ENCODE peak calls at places on chromosome 20, in six cellular contexts. V is IMR-90, Z is H1, S is H9, O is trophoblast cell, P is mesenchymal stem cell. A is an unnamed sample. For H3K4me1, the result is how much of the 10 kb centered on the place peaks cover.

GRCh38 chr20:9392892-9393857 is 121.2 kb upstream of the LAMP5 start:
- DNase-seq in V (peak), Z (peak), S (peak), O (no peak), P (peak), A (peak)

GRCh38 chr20:17558154-17558940 is 11.5 kb upstream of the DSTN start:
- DNase-seq in V (peak), Z (no peak), S (peak), O (peak), P (peak), A (no peak)

GRCh38 chr20:61803903-61804804 is 261.5 kb downstream of the TAF4 start:
- DNase-seq in V (peak), Z (no peak), S (no peak), O (no peak), P (no peak), A (no peak)

GRCh38 chr20:9363673-9364072 is 150.7 kb upstream of the LAMP5 start:
- DNase-seq in V (no peak), Z (no peak), S (no peak), O (no peak), P (no peak), A (no peak)

GRCh38 chr20:14198416-14198815 is 139.0 kb downstream of the FLRT3 start:
- DNase-seq in V (no peak), Z (no peak), S (no peak), O (no peak), P (no peak), A (no peak)

GRCh38 chr20:49549806-49550551 is 18.0 kb downstream of the PTGIS start:
- DNase-seq in V (no peak), Z (no peak), S (no peak), O (no peak), P (no peak), A (no peak)

GRCh38 chr20:32539817-32540675 is 45.1 kb downstream of the NOL4L start:
- DNase-seq in V (no peak), Z (no peak), S (no peak), O (no peak), P (no peak), A (no peak)

GRCh38 chr20:60095456-60095855 is 137.2 kb downstream of the CDH26 start:
- DNase-seq in V (no peak), Z (no peak), S (no peak), O (no peak), P (no peak), A (no peak)

GRCh38 chr20:25273541-25274358 is 25.9 kb downstream of the PYGB start:
- DNase-seq in V (no peak), Z (no peak), S (no peak), O (no peak), P (no peak), A (no peak)

GRCh38 chr20:20360464-20360863 is 7.4 kb upstream of the INSM1 start:
- DNase-seq in V (peak), Z (no peak), S (peak), O (peak), P (peak), A (no peak)

GRCh38 chr20:25249198-25249931 is 1.5 kb downstream of the PYGB start:
- DNase-seq in V (peak), Z (no peak), S (peak), O (no peak), P (no peak), A (no peak)

GRCh38 chr20:62367136-62367482 is at the start of gene LAMA5:
- DNase-seq in V (no peak), Z (no peak), S (peak), O (peak), P (no peak), A (peak)

GRCh38 chr20:14922503-14923267 is 585.3 kb upstream of the FLRT3 start:
- DNase-seq in V (no peak), Z (no peak), S (no peak), O (no peak), P (no peak), A (no peak)

GRCh38 chr20:53827996-53828672 is 234.5 kb upstream of the ZNF217 start:
- DNase-seq in V (peak), Z (no peak), S (no peak), O (no peak), P (peak), A (no peak)

GRCh38 chr20:57699395-57699794 is 10.4 kb downstream of the PMEPA1 start:
- DNase-seq in V (no peak), Z (no peak), S (no peak), O (no peak), P (no peak), A (no peak)
- H3K4me1 ChIP-seq in V (under half), Z (under half), S (under half), O (half or more), P (under half), A (under half)

DNA sequence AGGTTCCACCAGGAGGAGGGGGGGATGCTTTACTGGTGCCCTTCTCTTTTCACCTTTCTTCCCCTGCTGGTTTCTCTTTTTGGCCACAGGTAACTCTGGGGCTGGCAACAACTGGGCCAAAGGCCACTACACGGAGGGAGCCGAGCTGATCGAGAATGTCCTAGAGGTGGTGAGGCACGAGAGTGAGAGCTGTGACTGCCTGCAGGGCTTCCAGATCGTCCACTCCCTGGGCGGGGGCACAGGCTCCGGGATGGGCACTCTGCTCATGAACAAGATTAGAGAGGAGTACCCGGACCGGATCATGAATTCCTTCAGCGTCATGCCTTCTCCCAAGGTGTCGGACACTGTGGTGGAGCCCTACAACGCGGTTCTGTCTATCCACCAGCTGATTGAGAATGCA is 4.4 kb downstream of the TUBB1 start:
- DNase-seq in V (no peak), Z (no peak), S (no peak), O (no peak), P (no peak), A (no peak)
- H3K14ac ChIP-seq in V (no peak), Z (no peak), S (no peak), O (no peak), P (no peak), A (no peak)

GRCh38 chr20:38730989-38731737 is 6.9 kb downstream of the SLC32A1 start:
- DNase-seq in V (peak), Z (no peak), S (peak), O (peak), P (peak), A (peak)

GRCh38 chr20:38732981-38733380 is 8.7 kb downstream of the SLC32A1 start:
- DNase-seq in V (no peak), Z (no peak), S (no peak), O (no peak), P (no peak), A (no peak)

GRCh38 chr20:38731738-38732113 is 7.4 kb downstream of the SLC32A1 start:
- DNase-seq in V (no peak), Z (no peak), S (no peak), O (no peak), P (no peak), A (no peak)

GRCh38 chr20:38737887-38738286 is 10.4 kb upstream of the ACTR5 start:
- DNase-seq in V (no peak), Z (no peak), S (no peak), O (no peak), P (no peak), A (no peak)

GRCh38 chr20:38735172-38735571 is 10.9 kb downstream of the SLC32A1 start:
- DNase-seq in V (no peak), Z (no peak), S (peak), O (no peak), P (no peak), A (no peak)
- H4K8ac ChIP-seq in V (no peak), Z (no peak), S (no peak), O (no peak), P (no peak), A (no peak)

GRCh38 chr20:40241944-40242343 is 447.1 kb downstream of the MAFB start:
- DNase-seq in V (no peak), Z (no peak), S (no peak), O (no peak), P (no peak), A (no peak)
- H3K4me1 ChIP-seq in V (under half), Z (under half), S (under half), O (under half), P (under half), A (under half)

DNA sequence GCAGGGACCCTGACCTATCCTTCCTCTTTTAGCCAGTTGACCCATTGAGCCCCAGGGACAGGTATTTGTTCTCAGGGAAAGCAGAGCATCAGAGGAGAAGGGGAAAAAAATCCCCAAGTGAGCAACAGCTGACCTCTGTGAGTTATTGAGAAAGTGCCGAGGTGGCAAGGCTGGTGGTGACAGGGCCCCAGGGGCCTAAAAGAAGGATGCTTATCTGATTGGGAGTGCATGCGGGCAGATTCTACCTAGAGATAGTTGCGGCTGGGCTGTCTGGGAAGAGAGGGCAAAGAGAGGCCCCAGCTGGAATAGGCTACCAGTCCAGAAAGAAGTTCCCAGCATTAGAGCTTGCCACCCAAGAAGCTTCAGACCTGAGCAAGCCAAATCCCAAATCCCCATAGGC is 26.5 kb upstream of the MAFB start:
- DNase-seq in V (no peak), Z (no peak), S (no peak), O (peak), P (no peak), A (no peak)
- H3K14ac ChIP-seq in V (no peak), Z (no peak), S (no peak), O (no peak), P (no peak), A (peak)

GRCh38 chr20:50929299-50930138 is 1.7 kb downstream of the ADNP start:
- DNase-seq in V (peak), Z (peak), S (peak), O (peak), P (peak), A (peak)

GRCh38 chr20:50931048-50931305 is 260 bp downstream of the ADNP start:
- DNase-seq in V (no peak), Z (no peak), S (no peak), O (no peak), P (no peak), A (no peak)

GRCh38 chr20:50932016-50932338 is 740 bp upstream of the ADNP start:
- DNase-seq in V (no peak), Z (no peak), S (no peak), O (no peak), P (no peak), A (no peak)

GRCh38 chr20:50931306-50932015 is at the start of gene ADNP:
- DNase-seq in V (peak), Z (peak), S (peak), O (peak), P (peak), A (peak)

GRCh38 chr20:50930139-50931047 is 844 bp downstream of the ADNP start:
- DNase-seq in V (no peak), Z (no peak), S (no peak), O (no peak), P (no peak), A (peak)
- H4K8ac ChIP-seq in V (peak), Z (peak), S (no peak), O (peak), P (peak), A (peak)

GRCh38 chr20:63876489-63877036 is 11.5 kb downstream of the TPD52L2 start:
- DNase-seq in V (no peak), Z (no peak), S (no peak), O (no peak), P (no peak), A (no peak)
- H3K4me1 ChIP-seq in V (under half), Z (under half), S (under half), O (under half), P (under half), A (under half)

GRCh38 chr20:2559641-2560040 is 23.3 kb downstream of the TMC2 start:
- DNase-seq in V (no peak), Z (no peak), S (no peak), O (no peak), P (no peak), A (no peak)

GRCh38 chr20:2558581-2559301 is 22.4 kb downstream of the TMC2 start:
- DNase-seq in V (no peak), Z (no peak), S (peak), O (no peak), P (no peak), A (no peak)

GRCh38 chr20:2563116-2563515 is 26.7 kb downstream of the TMC2 start:
- DNase-seq in V (no peak), Z (no peak), S (no peak), O (no peak), P (no peak), A (no peak)

GRCh38 chr20:2557873-2558580 is 21.7 kb downstream of the TMC2 start:
- DNase-seq in V (no peak), Z (no peak), S (no peak), O (no peak), P (no peak), A (no peak)
- H3K14ac ChIP-seq in V (no peak), Z (no peak), S (no peak), O (no peak), P (no peak), A (no peak)

A was measured in neuronal stem cell.